ENCODE peak calls at places on chromosomes 5 and 9, in eight cellular contexts. One of them, this sample, is unnamed.

GRCh38 chr9:106613250-106613737 is 249.7 kb upstream of the ZNF462 start:
- DNase-seq in endothelial cell of umbilical vein: no peak
- DNase-seq in H1: no peak
- DNase-seq in SK-N-SH: no peak
- DNase-seq in K562: no peak
- DNase-seq in WTC11: no peak
- DNase-seq in HepG2: no peak
- DNase-seq in A549: no peak
- DNase-seq in this sample: no peak

GRCh38 chr5:1793301-1793740 is 6.3 kb downstream of the MRPL36 start:
- DNase-seq in WTC11: no peak
- DNase-seq in H1: no peak
- DNase-seq in SK-N-SH: no peak
- DNase-seq in endothelial cell of umbilical vein: peak
- DNase-seq in HepG2: no peak
- DNase-seq in A549: no peak
- DNase-seq in K562: no peak
- DNase-seq in this sample: no peak

GRCh38 chr5:60161340-60161934 is 267.9 kb upstream of the PDE4D start:
- DNase-seq in WTC11: no peak
- DNase-seq in SK-N-SH: peak
- DNase-seq in K562: no peak
- DNase-seq in endothelial cell of umbilical vein: peak
- DNase-seq in A549: peak
- DNase-seq in H1: no peak
- DNase-seq in HepG2: peak
- DNase-seq in this sample: peak

GRCh38 chr9:30519756-30520155 is 1864.7 kb upstream of the ACO1 start:
- DNase-seq in A549: no peak
- DNase-seq in endothelial cell of umbilical vein: no peak
- DNase-seq in WTC11: no peak
- DNase-seq in SK-N-SH: no peak
- DNase-seq in HepG2: no peak
- DNase-seq in H1: no peak
- DNase-seq in K562: no peak
- DNase-seq in this sample: no peak

GRCh38 chr9:129617167-129617566 is 3.7 kb downstream of the C9orf50 start:
- DNase-seq in K562: peak
- DNase-seq in HepG2: no peak
- DNase-seq in SK-N-SH: no peak
- DNase-seq in H1: no peak
- DNase-seq in A549: peak
- DNase-seq in endothelial cell of umbilical vein: peak
- DNase-seq in WTC11: peak
- DNase-seq in this sample: no peak

GRCh38 chr5:180013660-180014059 is 57.9 kb downstream of the RNF130 start:
- DNase-seq in K562: no peak
- DNase-seq in HepG2: no peak
- DNase-seq in H1: no peak
- DNase-seq in WTC11: no peak
- DNase-seq in SK-N-SH: no peak
- DNase-seq in A549: no peak
- DNase-seq in endothelial cell of umbilical vein: peak
- DNase-seq in this sample: no peak

GRCh38 chr5:173538654-173539053 is 77.8 kb downstream of the BOD1 start:
- DNase-seq in SK-N-SH: no peak
- DNase-seq in HepG2: no peak
- DNase-seq in A549: no peak
- DNase-seq in endothelial cell of umbilical vein: no peak
- DNase-seq in WTC11: no peak
- DNase-seq in H1: no peak
- DNase-seq in K562: no peak
- DNase-seq in this sample: no peak

GRCh38 chr9:105191508-105192118 is 52.8 kb upstream of the SLC44A1 start:
- DNase-seq in H1: no peak
- DNase-seq in K562: no peak
- DNase-seq in SK-N-SH: no peak
- DNase-seq in WTC11: no peak
- DNase-seq in HepG2: peak
- DNase-seq in endothelial cell of umbilical vein: no peak
- DNase-seq in A549: peak
- DNase-seq in this sample: no peak

GRCh38 chr5:65811004-65811403 is 89.0 kb downstream of the NLN start:
- DNase-seq in A549: no peak
- DNase-seq in K562: no peak
- DNase-seq in WTC11: no peak
- DNase-seq in H1: no peak
- DNase-seq in HepG2: no peak
- DNase-seq in endothelial cell of umbilical vein: no peak
- DNase-seq in SK-N-SH: no peak
- DNase-seq in this sample: peak

GRCh38 chr9:23160952-23161469 is 665.0 kb downstream of the ELAVL2 start:
- DNase-seq in HepG2: no peak
- DNase-seq in SK-N-SH: no peak
- DNase-seq in A549: no peak
- DNase-seq in K562: no peak
- DNase-seq in endothelial cell of umbilical vein: no peak
- DNase-seq in H1: no peak
- DNase-seq in WTC11: no peak
- DNase-seq in this sample: no peak

GRCh38 chr5:7519564-7519963 is 123.6 kb downstream of the ADCY2 start:
- DNase-seq in H1: no peak
- DNase-seq in endothelial cell of umbilical vein: no peak
- DNase-seq in K562: no peak
- DNase-seq in WTC11: no peak
- DNase-seq in SK-N-SH: no peak
- DNase-seq in HepG2: no peak
- DNase-seq in A549: no peak
- DNase-seq in this sample: no peak

GRCh38 chr9:77673912-77674791 is 26.0 kb upstream of the GNA14 start:
- DNase-seq in H1: peak
- DNase-seq in SK-N-SH: no peak
- DNase-seq in HepG2: peak
- DNase-seq in K562: no peak
- DNase-seq in WTC11: no peak
- DNase-seq in A549: no peak
- DNase-seq in endothelial cell of umbilical vein: no peak
- DNase-seq in this sample: no peak

GRCh38 chr9:211036-211435 is 3.6 kb upstream of the DOCK8 start:
- DNase-seq in SK-N-SH: no peak
- DNase-seq in A549: no peak
- DNase-seq in endothelial cell of umbilical vein: peak
- DNase-seq in HepG2: no peak
- DNase-seq in K562: no peak
- DNase-seq in H1: no peak
- DNase-seq in WTC11: no peak
- DNase-seq in this sample: no peak

GRCh38 chr9:131589124-131589711 is 43.9 kb downstream of the PRRT1B start:
- DNase-seq in endothelial cell of umbilical vein: no peak
- DNase-seq in K562: no peak
- DNase-seq in WTC11: no peak
- DNase-seq in SK-N-SH: no peak
- DNase-seq in H1: no peak
- DNase-seq in A549: no peak
- DNase-seq in HepG2: no peak
- DNase-seq in this sample: no peak

GRCh38 chr5:68266457-68266856 is 50.9 kb downstream of the PIK3R1 start:
- DNase-seq in WTC11: no peak
- DNase-seq in SK-N-SH: no peak
- DNase-seq in K562: no peak
- DNase-seq in A549: no peak
- DNase-seq in endothelial cell of umbilical vein: no peak
- DNase-seq in HepG2: no peak
- DNase-seq in H1: no peak
- DNase-seq in this sample: no peak

GRCh38 chr5:68264024-68264956 is 48.7 kb downstream of the PIK3R1 start:
- DNase-seq in A549: no peak
- DNase-seq in K562: no peak
- DNase-seq in endothelial cell of umbilical vein: peak
- DNase-seq in SK-N-SH: no peak
- DNase-seq in H1: no peak
- DNase-seq in WTC11: no peak
- DNase-seq in HepG2: peak
- DNase-seq in this sample: no peak

GRCh38 chr5:68267044-68267443 is 51.5 kb downstream of the PIK3R1 start:
- DNase-seq in K562: no peak
- DNase-seq in WTC11: no peak
- DNase-seq in SK-N-SH: no peak
- DNase-seq in endothelial cell of umbilical vein: no peak
- DNase-seq in A549: no peak
- DNase-seq in HepG2: no peak
- DNase-seq in H1: no peak
- DNase-seq in this sample: no peak

GRCh38 chr5:68265822-68266395 is 50.4 kb downstream of the PIK3R1 start:
- DNase-seq in HepG2: no peak
- DNase-seq in WTC11: no peak
- DNase-seq in A549: no peak
- DNase-seq in H1: no peak
- DNase-seq in SK-N-SH: no peak
- DNase-seq in endothelial cell of umbilical vein: no peak
- DNase-seq in K562: no peak
- DNase-seq in this sample: no peak

DNA sequence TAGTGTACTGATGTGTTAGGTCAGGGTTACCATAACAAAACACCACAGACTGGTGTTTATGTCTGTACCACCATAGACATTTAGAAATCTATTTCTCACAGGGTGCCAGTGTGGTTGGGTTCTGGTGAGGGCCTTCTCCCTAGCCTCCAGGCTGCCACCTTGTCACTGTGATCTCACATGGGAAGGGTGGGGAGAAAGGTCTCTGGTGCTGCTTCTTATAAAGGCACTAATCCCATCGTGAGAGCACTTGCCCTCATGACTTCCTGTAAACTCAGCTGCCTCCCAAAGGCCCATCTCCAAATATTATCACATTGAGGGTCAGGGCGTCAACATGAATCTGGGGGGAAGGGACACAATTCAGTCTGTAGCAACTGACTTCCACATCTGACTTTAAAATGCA is 49.8 kb downstream of the PIK3R1 start:
- DNase-seq in SK-N-SH: no peak
- DNase-seq in endothelial cell of umbilical vein: no peak
- DNase-seq in HepG2: no peak
- DNase-seq in K562: no peak
- DNase-seq in H1: no peak
- DNase-seq in WTC11: no peak
- DNase-seq in A549: no peak
- DNase-seq in this sample: no peak
- TF ChIP-seq MAX in SK-N-SH: no peak
- TF ChIP-seq MAX in endothelial cell of umbilical vein: no peak
- TF ChIP-seq MAX in HepG2: no peak
- TF ChIP-seq MAX in K562: no peak
- TF ChIP-seq MAX in H1: no peak
- TF ChIP-seq MAX in WTC11: no peak
- TF ChIP-seq MAX in A549: no peak
- TF ChIP-seq MAX in this sample: no peak

GRCh38 chr9:5628183-5628529 is 751 bp upstream of the RIC1 start:
- DNase-seq in K562: no peak
- DNase-seq in HepG2: no peak
- DNase-seq in A549: peak
- DNase-seq in H1: no peak
- DNase-seq in SK-N-SH: peak
- DNase-seq in endothelial cell of umbilical vein: no peak
- DNase-seq in WTC11: no peak
- DNase-seq in this sample: no peak
- TF ChIP-seq MAX in K562: no peak
- TF ChIP-seq MAX in HepG2: no peak
- TF ChIP-seq MAX in A549: no peak
- TF ChIP-seq MAX in H1: no peak
- TF ChIP-seq MAX in SK-N-SH: no peak
- TF ChIP-seq MAX in endothelial cell of umbilical vein: no peak
- TF ChIP-seq MAX in WTC11: no peak
- TF ChIP-seq MAX in this sample: no peak

GRCh38 chr5:151720195-151720594 is 33.5 kb upstream of the SPARC start:
- DNase-seq in H1: no peak
- DNase-seq in A549: no peak
- DNase-seq in WTC11: no peak
- DNase-seq in K562: no peak
- DNase-seq in SK-N-SH: no peak
- DNase-seq in HepG2: no peak
- DNase-seq in endothelial cell of umbilical vein: no peak
- DNase-seq in this sample: no peak
- TF ChIP-seq MAX in H1: no peak
- TF ChIP-seq MAX in A549: no peak
- TF ChIP-seq MAX in WTC11: no peak
- TF ChIP-seq MAX in K562: no peak
- TF ChIP-seq MAX in SK-N-SH: no peak
- TF ChIP-seq MAX in HepG2: no peak
- TF ChIP-seq MAX in endothelial cell of umbilical vein: no peak
- TF ChIP-seq MAX in this sample: no peak

DNA sequence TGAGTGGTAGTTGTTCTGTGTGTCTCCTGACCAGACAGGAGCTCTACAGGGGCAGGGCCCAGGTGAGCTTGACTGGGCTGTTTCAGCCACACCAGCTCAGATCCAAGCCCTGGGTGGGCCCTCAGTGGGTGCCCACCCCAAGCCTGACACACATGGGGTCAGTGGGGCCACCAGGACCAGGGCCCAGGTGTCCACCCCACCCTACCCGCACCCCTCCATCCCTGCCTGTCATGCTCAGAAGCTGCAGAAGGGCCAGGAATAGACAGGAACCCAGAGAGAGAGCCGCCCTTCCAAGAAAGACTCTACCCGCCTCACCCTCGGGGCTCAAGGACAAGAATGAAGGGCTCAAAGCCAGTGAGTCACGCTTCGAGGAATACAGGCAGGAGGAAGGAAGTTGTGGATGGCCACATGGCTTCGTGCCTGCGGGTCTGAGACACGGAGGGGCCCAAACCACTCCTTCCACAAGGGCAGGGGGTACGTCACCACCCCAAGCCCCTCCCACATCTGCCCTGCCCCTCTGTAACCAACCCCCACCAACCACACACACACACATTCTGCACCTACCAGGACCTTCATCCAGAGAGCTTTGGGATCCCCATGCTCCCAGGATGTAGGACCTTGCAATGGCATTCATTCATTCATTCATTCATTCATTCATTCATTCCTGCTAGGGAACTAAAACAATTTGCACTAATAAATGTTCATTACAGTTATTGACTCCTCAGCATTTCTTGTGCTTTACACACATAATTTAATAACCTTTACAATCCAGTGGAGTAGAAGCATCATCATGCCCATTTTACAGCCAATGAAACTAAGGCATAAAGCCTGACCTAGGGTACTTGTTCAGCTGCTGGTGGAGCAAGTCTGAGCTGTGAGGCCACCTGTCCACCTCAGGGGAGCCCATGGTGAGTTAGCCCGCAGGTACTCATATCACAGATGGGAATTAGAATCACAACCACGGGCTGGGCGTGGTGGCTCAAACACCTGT is 56.0 kb upstream of the STXBP1 start:
- DNase-seq in HepG2: no peak
- DNase-seq in SK-N-SH: no peak
- DNase-seq in endothelial cell of umbilical vein: peak
- DNase-seq in H1: no peak
- DNase-seq in WTC11: no peak
- DNase-seq in K562: peak
- DNase-seq in A549: peak
- DNase-seq in this sample: peak
- TF ChIP-seq MAX in HepG2: no peak
- TF ChIP-seq MAX in SK-N-SH: peak
- TF ChIP-seq MAX in endothelial cell of umbilical vein: peak
- TF ChIP-seq MAX in H1: peak
- TF ChIP-seq MAX in WTC11: no peak
- TF ChIP-seq MAX in K562: peak
- TF ChIP-seq MAX in A549: peak
- TF ChIP-seq MAX in this sample: no peak

GRCh38 chr9:102069969-102070368 is 331.5 kb upstream of the GRIN3A start:
- DNase-seq in WTC11: no peak
- DNase-seq in A549: no peak
- DNase-seq in HepG2: no peak
- DNase-seq in H1: no peak
- DNase-seq in K562: no peak
- DNase-seq in endothelial cell of umbilical vein: no peak
- DNase-seq in SK-N-SH: no peak
- DNase-seq in this sample: no peak
- TF ChIP-seq MAX in WTC11: no peak
- TF ChIP-seq MAX in A549: no peak
- TF ChIP-seq MAX in HepG2: no peak
- TF ChIP-seq MAX in H1: no peak
- TF ChIP-seq MAX in K562: no peak
- TF ChIP-seq MAX in endothelial cell of umbilical vein: no peak
- TF ChIP-seq MAX in SK-N-SH: no peak
- TF ChIP-seq MAX in this sample: no peak